ENCODE peak calls at places on chromosomes 4 and X, in six cellular contexts. J, G, Z, S, C and F are unnamed samples.

GRCh38 chrX:30301977-30302376 is 7.2 kb downstream of the NR0B1 start:
- DNase-seq in J (no peak), G (no peak), Z (no peak), S (no peak), C (no peak), F (no peak)

GRCh38 chrX:109826954-109827708 is 94.1 kb upstream of the ACSL4 start:
- DNase-seq in Z (no peak), G (no peak), S (no peak), J (no peak), C (no peak), F (no peak)

GRCh38 chrX:115344885-115345653 is 55.6 kb downstream of the LUZP4 start:
- DNase-seq in G (no peak), S (peak; percentile 96), J (peak; percentile 64), C (no peak), Z (peak; percentile 22), F (peak; percentile 87)

GRCh38 chrX:18426004-18426320 is 554 bp downstream of the CDKL5 start:
- DNase-seq in Z (peak; percentile 14), S (no peak), C (no peak), J (no peak), G (no peak), F (no peak)

GRCh38 chrX:47361538-47362511 is 8.6 kb upstream of the ZNF157 start:
- DNase-seq in J (no peak), S (peak; percentile 86), G (peak; percentile 85), Z (peak; percentile 57), C (peak; percentile 26), F (peak; percentile 89)

GRCh38 chrX:115689931-115690330 is 129.0 kb downstream of the PLS3 start:
- DNase-seq in S (no peak), Z (no peak), G (no peak), C (no peak), J (no peak), F (no peak)

GRCh38 chr4:105140684-105141490 is 5.8 kb upstream of the TET2 start:
- DNase-seq in J (no peak), Z (peak; percentile 34), C (peak; percentile 40), G (no peak), S (no peak), F (no peak)

GRCh38 chrX:149045645-149046210 is 459.4 kb downstream of the IDS start:
- DNase-seq in Z (no peak), S (no peak), C (no peak), G (no peak), J (no peak), F (no peak)

GRCh38 chr4:54268151-54268550 is 39.1 kb downstream of the PDGFRA start:
- DNase-seq in Z (no peak), C (no peak), S (no peak), G (no peak), J (no peak), F (no peak)

GRCh38 chr4:40295572-40295971 is 39.6 kb upstream of the CHRNA9 start:
- DNase-seq in J (no peak), G (no peak), Z (no peak), C (no peak), S (no peak), F (no peak)

GRCh38 chr4:19780871-19781270 is 470.8 kb upstream of the SLIT2 start:
- DNase-seq in Z (no peak), J (no peak), C (no peak), S (no peak), G (no peak), F (no peak)

GRCh38 chr4:41957634-41958033 is 22.4 kb downstream of the TMEM33 start:
- DNase-seq in C (no peak), S (no peak), J (no peak), G (no peak), Z (no peak), F (no peak)

GRCh38 chr4:139524062-139524631 is 31.9 kb downstream of the SETD7 start:
- DNase-seq in C (no peak), Z (no peak), G (no peak), J (no peak), S (no peak), F (no peak)

GRCh38 chrX:105610401-105610800 is 211.9 kb upstream of the NRK start:
- DNase-seq in S (no peak), C (no peak), Z (no peak), G (no peak), J (no peak), F (no peak)

GRCh38 chr4:93852680-93853079 is 24.1 kb downstream of the ATOH1 start:
- DNase-seq in Z (no peak), S (no peak), G (no peak), C (no peak), J (no peak), F (no peak)

GRCh38 chr4:172980178-172980577 is 188.4 kb upstream of the GALNT7 start:
- DNase-seq in G (no peak), C (no peak), S (no peak), Z (no peak), J (no peak), F (no peak)

GRCh38 chr4:31069151-31069550 is 349.0 kb downstream of the PCDH7 start:
- DNase-seq in C (no peak), G (no peak), Z (no peak), S (no peak), J (no peak), F (no peak)

GRCh38 chr4:124199755-124200154 is 512.8 kb downstream of the ANKRD50 start:
- DNase-seq in J (no peak), S (no peak), C (no peak), G (no peak), Z (no peak), F (no peak)

GRCh38 chr4:126583509-126583908 is 1049.2 kb upstream of the INTU start:
- DNase-seq in S (no peak), C (no peak), J (no peak), Z (peak; percentile 47), G (no peak), F (no peak)

GRCh38 chr4:182536221-182536620 is 293.0 kb downstream of the TENM3 start:
- DNase-seq in Z (no peak), G (no peak), J (no peak), C (no peak), S (no peak), F (no peak)

GRCh38 chr4:77817304-77818076 is 1.7 kb downstream of the CNOT6L start:
- DNase-seq in G (no peak), C (no peak), J (no peak), S (no peak), Z (no peak), F (no peak)

GRCh38 chrX:120794525-120794975 is 81.1 kb downstream of the CT47B1 start:
- DNase-seq in S (no peak), G (no peak), J (no peak), Z (no peak), C (no peak), F (no peak)

GRCh38 chr4:112279882-112280315 is 5.8 kb downstream of the TIFA start:
- DNase-seq in J (no peak), Z (no peak), G (no peak), C (no peak), S (no peak), F (no peak)

GRCh38 chr4:36054750-36055467 is 189.4 kb downstream of the ARAP2 start:
- DNase-seq in J (no peak), Z (no peak), G (no peak), S (no peak), C (no peak), F (no peak)

GRCh38 chr4:140947507-140947906 is 185.8 kb downstream of the RNF150 start:
- DNase-seq in Z (no peak), C (no peak), S (no peak), J (peak; percentile 52), G (no peak), F (no peak)

GRCh38 chr4:142307857-142308256 is 538.2 kb downstream of the INPP4B start:
- DNase-seq in G (no peak), J (no peak), Z (no peak), C (no peak), S (no peak), F (no peak)